ENCODE peak calls at places on chromosomes 2 and 18, in nine cellular contexts. V is thyroid gland; H is astrocyte; N is CD8-positive, alpha-beta T cell; R is psoas muscle; T is mesenchymal stem cell; S is uterus; E is brain microvascular endothelial cell; J is PC-9. K is an unnamed sample.

GRCh38 chr2:108988796-108989713 is at the start of gene EDAR:
- DNase-seq in V (peak; percentile 61), H (peak; percentile 31), N (peak; percentile 52), R (no peak), T (peak; percentile 27), S (no peak), E (no peak), J (peak; percentile 67), K (peak; percentile 15)

GRCh38 chr2:55051026-55051866 is 995 bp upstream of the RTN4 start:
- DNase-seq in V (peak; percentile 65), H (peak; percentile 100), N (peak; percentile 37), R (peak; percentile 57), T (peak; percentile 99), S (peak; percentile 77), E (peak; percentile 98), J (peak; percentile 77), K (no peak)

GRCh38 chr2:14533106-14533757 is 99.3 kb upstream of the LRATD1 start:
- DNase-seq in V (no peak), H (no peak), N (no peak), R (no peak), T (no peak), S (no peak), E (no peak), J (no peak), K (no peak)

GRCh38 chr2:6986251-6986893 is 69.2 kb downstream of the RNF144A start:
- DNase-seq in V (no peak), H (no peak), N (no peak), R (no peak), T (peak; percentile 78), S (no peak), E (no peak), J (no peak), K (no peak)

GRCh38 chr2:96788393-96789244 is 27.4 kb upstream of the CNNM3 start:
- DNase-seq in V (peak; percentile 76), H (peak; percentile 16), N (no peak), R (peak; percentile 70), T (peak; percentile 34), S (peak; percentile 63), E (peak; percentile 24), J (peak; percentile 51), K (no peak)

GRCh38 chr2:95301876-95302641 is 4.9 kb downstream of the KCNIP3 start:
- DNase-seq in V (no peak), H (no peak), N (no peak), R (no peak), T (no peak), S (no peak), E (no peak), J (no peak), K (no peak)

GRCh38 chr2:217288472-217289063 is 428.7 kb upstream of the TNP1 start:
- DNase-seq in V (no peak), H (no peak), N (no peak), R (no peak), T (no peak), S (no peak), E (no peak), J (no peak), K (no peak)

GRCh38 chr2:96260404-96261260 is 5.2 kb downstream of the TMEM127 start:
- DNase-seq in V (peak; percentile 68), H (peak; percentile 81), N (peak; percentile 28), R (peak; percentile 61), T (peak; percentile 93), S (no peak), E (peak; percentile 74), J (peak; percentile 87), K (peak; percentile 85)

GRCh38 chr18:35474884-35475283 is 22.9 kb downstream of the INO80C start:
- DNase-seq in V (no peak), H (peak; percentile 51), N (no peak), R (no peak), T (no peak), S (no peak), E (no peak), J (no peak), K (no peak)

GRCh38 chr2:84302513-84303412 is 156.3 kb downstream of the SUCLG1 start:
- DNase-seq in V (peak; percentile 9), H (peak; percentile 11), N (peak; percentile 14), R (no peak), T (peak; percentile 21), S (no peak), E (peak; percentile 39), J (peak; percentile 24), K (peak; percentile 66)

GRCh38 chr2:160299540-160299939 is 99.5 kb upstream of the ITGB6 start:
- DNase-seq in V (no peak), H (peak; percentile 75), N (no peak), R (no peak), T (peak; percentile 63), S (no peak), E (peak; percentile 35), J (no peak), K (no peak)

GRCh38 chr2:100264121-100264520 is 58.2 kb downstream of the LONRF2 start:
- DNase-seq in V (no peak), H (no peak), N (no peak), R (no peak), T (no peak), S (no peak), E (no peak), J (no peak), K (no peak)

GRCh38 chr2:228245601-228246000 is 64.1 kb upstream of the SPHKAP start:
- DNase-seq in V (no peak), H (no peak), N (no peak), R (no peak), T (no peak), S (no peak), E (no peak), J (no peak), K (no peak)

DNA sequence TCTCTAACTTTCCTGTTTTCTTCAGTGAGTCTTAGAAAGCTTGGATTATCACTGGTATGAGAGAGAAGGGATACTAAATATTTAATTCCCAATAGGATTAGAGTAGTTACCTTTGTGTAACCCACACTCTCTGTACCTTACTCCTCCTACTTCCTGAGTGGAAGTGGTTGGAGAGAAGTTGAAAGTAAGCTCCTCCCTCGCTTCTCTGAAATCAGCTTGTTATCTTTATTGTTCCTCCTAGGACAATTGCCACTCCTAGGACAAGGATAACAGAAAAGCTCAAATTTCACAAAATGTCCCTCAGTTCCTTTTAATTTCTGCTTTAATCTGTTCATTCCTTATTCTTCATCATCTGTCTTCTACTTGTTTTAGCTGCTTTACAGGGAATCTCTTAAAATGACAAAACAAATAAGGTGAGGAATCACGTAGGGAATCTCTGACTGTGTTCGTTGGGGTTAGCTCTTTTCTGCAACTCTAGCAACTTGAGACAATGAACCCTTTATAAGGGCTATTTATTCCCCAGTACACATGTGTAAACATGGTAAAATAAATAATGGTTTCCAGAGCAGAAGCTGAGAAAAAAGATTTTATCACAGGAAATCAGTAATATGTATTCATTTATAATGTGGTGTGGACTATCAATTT is 8.6 kb downstream of the ITPRID2 start:
- DNase-seq in V (no peak), H (no peak), N (no peak), R (no peak), T (no peak), S (no peak), E (no peak), J (no peak), K (no peak)
- H3K27ac ChIP-seq in V (no peak overlapping the region), H (no peak overlapping the region), N (no peak overlapping the region), R (no peak overlapping the region), T (peak overlapping the region; percentile 59), S (no peak overlapping the region), E (no peak overlapping the region), J (no peak overlapping the region), K (no peak overlapping the region)

GRCh38 chr2:46170611-46171385 is 126.4 kb upstream of the EPAS1 start:
- DNase-seq in V (no peak), H (no peak), N (no peak), R (no peak), T (no peak), S (no peak), E (no peak), J (no peak), K (no peak)
- H3K27ac ChIP-seq in V (no peak overlapping the region), H (no peak overlapping the region), N (no peak overlapping the region), R (no peak overlapping the region), T (peak overlapping the region; percentile 59), S (peak overlapping the region; percentile 6), E (peak overlapping the region; percentile 63), J (no peak overlapping the region), K (no peak overlapping the region)

DNA sequence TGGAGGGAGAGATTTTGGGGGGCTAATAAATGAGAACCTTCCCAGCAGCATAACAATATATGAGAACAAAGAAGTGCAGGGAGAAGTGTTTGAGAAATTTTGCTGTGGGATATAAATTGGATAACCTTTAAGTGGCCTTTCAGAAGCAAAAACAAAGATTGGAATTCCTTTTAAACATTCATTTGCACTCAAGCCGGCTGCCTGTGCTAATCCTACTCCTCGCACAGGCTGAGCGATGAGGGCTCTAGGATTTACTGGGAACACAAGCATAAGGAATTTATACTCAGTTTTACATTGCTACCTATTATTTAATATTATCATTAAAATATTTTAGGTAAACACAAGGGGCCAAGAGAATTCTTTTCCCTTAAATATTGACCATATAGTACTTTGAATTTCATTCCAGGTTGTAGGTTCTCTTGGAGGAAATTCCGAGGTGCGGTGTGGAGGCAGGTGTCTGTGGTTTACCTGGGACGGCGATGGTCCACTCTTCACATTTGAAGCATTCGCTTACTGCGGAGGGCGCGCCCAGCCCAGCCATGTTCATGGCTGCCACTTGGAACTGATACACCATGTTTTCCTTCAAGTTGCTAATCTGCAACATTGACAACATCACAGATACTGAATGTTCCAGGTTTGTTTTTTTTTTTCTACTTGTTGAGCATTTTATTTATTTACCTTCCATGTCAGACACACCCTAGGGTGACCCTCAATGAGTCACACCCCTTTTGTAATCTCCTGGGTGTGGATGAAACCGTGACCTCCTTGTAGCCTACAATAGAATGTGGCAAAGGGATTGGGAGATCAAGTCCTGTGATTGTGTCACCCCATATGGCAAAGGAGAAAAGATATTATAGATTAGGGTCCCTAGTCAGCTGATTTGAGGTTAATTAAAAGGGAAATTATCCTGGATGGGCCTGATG is 100.1 kb downstream of the MYOM1 start:
- DNase-seq in V (no peak), H (no peak), N (no peak), R (no peak), T (no peak), S (no peak), E (no peak), J (peak; percentile 52), K (no peak)
- H3K27ac ChIP-seq in V (no peak overlapping the region), H (no peak overlapping the region), N (no peak overlapping the region), R (no peak overlapping the region), T (no peak overlapping the region), S (no peak overlapping the region), E (no peak overlapping the region), J (peak overlapping the region; percentile 82), K (no peak overlapping the region)

DNA sequence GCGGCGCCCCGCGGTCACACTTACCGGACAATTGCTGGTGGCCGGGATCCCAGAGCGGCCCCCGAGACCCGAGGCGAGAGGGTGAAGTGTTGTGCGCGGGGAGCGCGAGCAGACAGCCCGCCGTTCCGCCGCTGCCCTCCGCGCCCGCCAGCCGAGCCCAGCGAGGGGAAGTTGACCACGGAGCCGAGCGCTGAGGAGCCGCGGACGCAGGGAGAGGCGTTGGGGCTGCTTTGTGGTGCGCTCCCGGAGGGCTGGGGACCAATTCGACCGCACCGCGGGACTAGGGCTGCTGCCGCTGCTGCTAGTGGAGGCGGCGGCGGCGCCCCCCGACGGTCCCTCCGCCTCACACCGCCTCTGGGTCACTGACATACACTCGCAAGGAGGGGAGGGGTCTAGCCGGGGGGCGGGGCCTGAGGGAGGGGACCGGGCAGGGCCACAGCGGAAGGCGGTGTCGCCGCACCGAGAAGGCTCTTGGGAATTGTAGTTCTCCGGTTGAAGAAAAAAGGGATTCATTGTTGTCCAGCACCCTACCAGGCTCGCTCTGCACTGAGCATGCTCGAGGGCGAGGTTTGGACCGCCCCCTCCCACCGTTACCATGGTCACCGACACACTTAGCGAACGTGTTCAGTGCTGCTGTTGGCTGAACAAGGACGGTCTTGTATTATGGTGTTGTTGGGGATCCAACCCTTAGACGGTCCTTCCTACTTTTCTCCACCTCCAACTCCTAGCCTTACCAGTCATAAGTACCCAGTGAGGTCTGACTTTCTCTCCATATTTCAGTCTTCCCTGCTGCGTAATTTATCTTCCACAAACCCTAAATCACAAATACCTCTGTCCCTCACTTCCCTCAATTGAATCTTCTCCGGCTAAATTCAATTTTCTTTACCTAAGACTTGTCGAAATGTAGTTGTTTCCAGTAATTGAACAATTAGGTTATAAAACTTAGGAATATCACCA is at the start of gene PELI1:
- DNase-seq in V (peak; percentile 96), H (peak; percentile 95), N (peak; percentile 91), R (peak; percentile 96), T (peak; percentile 98), S (peak; percentile 95), E (peak; percentile 99), J (peak; percentile 99), K (peak; percentile 95)
- H3K27ac ChIP-seq in V (peak within 1 kb of the TSS; percentile 95), H (peak within 1 kb of the TSS; percentile 84), N (peak within 1 kb of the TSS; percentile 91), R (peak within 1 kb of the TSS; percentile 94), T (peak within 1 kb of the TSS; percentile 27), S (peak within 1 kb of the TSS; percentile 99), E (peak within 1 kb of the TSS; percentile 76), J (no peak within 1 kb of the TSS), K (peak within 1 kb of the TSS; percentile 82)